ENCODE peak calls at places on chromosomes 2 and 18, in six cellular contexts. F is anterior cingulate cortex; W is ovary; J is stimulated activated CD8-positive, alpha-beta memory T cell treated with anti-CD3 and anti-CD28 coated beads, Interleukin-2, amount 100 ng/mL, for 48 hours; U is sciatic nerve; S is midbrain. C is an unnamed sample.

GRCh38 chr2:239870863-239871262 is 154.3 kb downstream of the NDUFA10 start:
- DNase-seq in F (no peak), W (no peak), J (no peak), U (peak), S (no peak), C (no peak)

GRCh38 chr18:51330148-51330547 is 132.7 kb upstream of the MEX3C start:
- DNase-seq in F (no peak), W (no peak), J (no peak), U (no peak), S (no peak), C (no peak)

GRCh38 chr2:221337957-221338685 is 234.0 kb downstream of the EPHA4 start:
- DNase-seq in F (no peak), W (no peak), J (no peak), U (no peak), S (no peak), C (no peak)

GRCh38 chr18:79796531-79797390 is 977 bp upstream of the KCNG2 start:
- DNase-seq in F (no peak), W (no peak), J (no peak), U (peak), S (no peak), C (peak)

GRCh38 chr2:65932571-65932970 is 500.2 kb upstream of the SPRED2 start:
- DNase-seq in F (no peak), W (no peak), J (no peak), U (no peak), S (no peak), C (no peak)

GRCh38 chr2:223967981-223968380 is 10.7 kb downstream of the MRPL44 start:
- DNase-seq in F (no peak), W (no peak), J (no peak), U (no peak), S (no peak), C (no peak)

GRCh38 chr2:120237491-120237902 is 14.3 kb upstream of the TMEM185B start:
- DNase-seq in F (no peak), W (peak), J (no peak), U (no peak), S (no peak), C (no peak)

GRCh38 chr2:78890940-78891339 is 134.6 kb upstream of the REG3G start:
- DNase-seq in F (no peak), W (no peak), J (no peak), U (no peak), S (no peak), C (no peak)

GRCh38 chr2:85524567-85524923 is 14.4 kb upstream of the MAT2A start:
- DNase-seq in F (peak), W (no peak), J (no peak), U (no peak), S (peak), C (no peak)

GRCh38 chr2:71843391-71843850 is 304.2 kb downstream of the CYP26B1 start:
- DNase-seq in F (no peak), W (no peak), J (no peak), U (no peak), S (no peak), C (no peak)

GRCh38 chr2:142100967-142101366 is 29.8 kb downstream of the LRP1B start:
- DNase-seq in F (no peak), W (no peak), J (no peak), U (no peak), S (no peak), C (no peak)

GRCh38 chr18:79405019-79405780 is 9.5 kb downstream of the NFATC1 start:
- DNase-seq in F (no peak), W (peak), J (no peak), U (no peak), S (no peak), C (peak)

GRCh38 chr2:208072250-208072892 is 47.0 kb upstream of the PLEKHM3 start:
- DNase-seq in F (no peak), W (peak), J (peak), U (peak), S (peak), C (no peak)

GRCh38 chr2:71928734-71929481 is 218.8 kb downstream of the CYP26B1 start:
- DNase-seq in F (no peak), W (no peak), J (no peak), U (no peak), S (no peak), C (no peak)

GRCh38 chr2:15633043-15633970 is 41.6 kb downstream of the DDX1 start:
- DNase-seq in F (no peak), W (no peak), J (no peak), U (no peak), S (no peak), C (no peak)

GRCh38 chr2:11203480-11203879 is 48.2 kb downstream of the SLC66A3 start:
- DNase-seq in F (no peak), W (no peak), J (no peak), U (no peak), S (no peak), C (no peak)

GRCh38 chr2:237290249-237290648 is 123.7 kb downstream of the COL6A3 start:
- DNase-seq in F (no peak), W (peak), J (no peak), U (peak), S (no peak), C (peak)

GRCh38 chr18:5900249-5900648 is 4.9 kb upstream of the TMEM200C start:
- DNase-seq in F (no peak), W (no peak), J (no peak), U (no peak), S (no peak), C (no peak)

GRCh38 chr18:69353023-69353422 is 47.7 kb upstream of the DOK6 start:
- DNase-seq in F (no peak), W (no peak), J (no peak), U (no peak), S (no peak), C (no peak)

GRCh38 chr2:160869411-160869810 is 290.8 kb upstream of the TANK start:
- DNase-seq in F (no peak), W (no peak), J (no peak), U (no peak), S (no peak), C (no peak)

GRCh38 chr2:150296795-150297546 is 190.5 kb downstream of the RND3 start:
- DNase-seq in F (no peak), W (no peak), J (no peak), U (no peak), S (peak), C (no peak)

GRCh38 chr2:216349366-216349765 is 22.9 kb downstream of the MARCHF4 start:
- DNase-seq in F (no peak), W (no peak), J (no peak), U (no peak), S (no peak), C (no peak)

GRCh38 chr2:234005126-234005525 is 45.4 kb upstream of the SPP2 start:
- DNase-seq in F (no peak), W (no peak), J (no peak), U (no peak), S (no peak), C (no peak)

GRCh38 chr18:44686156-44686555 is 5.5 kb downstream of the SETBP1 start:
- DNase-seq in F (no peak), W (no peak), J (no peak), U (no peak), S (no peak), C (no peak)

GRCh38 chr2:42925742-42926437 is 133.5 kb upstream of the HAAO start:
- DNase-seq in F (no peak), W (peak), J (no peak), U (no peak), S (peak), C (no peak)